ENCODE peak calls at places on chromosomes 2 and 18, in ten cellular contexts. A is A549, O is thyroid gland, X is right lobe of liver, Y is upper lobe of left lung, Z is esophagus squamous epithelium, Q is ovary, H is suprapubic skin, P is sigmoid colon, E is tibial nerve. F is an unnamed sample.

GRCh38 chr2:9946818-9947217 is 4.7 kb upstream of the GRHL1 start:
- DNase-seq in A (no peak), O (no peak), X (no peak), Y (no peak), Z (no peak), Q (no peak), H (no peak), P (no peak), E (no peak), F (no peak)

GRCh38 chr2:43078781-43079755 is 147.3 kb downstream of the ZFP36L2 start:
- DNase-seq in A (no peak), O (no peak), X (no peak), Y (no peak), Z (no peak), Q (no peak), H (no peak), P (no peak), E (no peak), F (no peak)

GRCh38 chr2:26727641-26728561 is 35.4 kb downstream of the KCNK3 start:
- DNase-seq in A (no peak), O (peak; percentile 25), X (no peak), Y (no peak), Z (no peak), Q (peak; percentile 21), H (no peak), P (no peak), E (no peak), F (no peak)

GRCh38 chr18:3603460-3604259 is 153.7 kb downstream of the TGIF1 start:
- DNase-seq in A (peak; percentile 94), O (peak; percentile 41), X (no peak), Y (peak; percentile 62), Z (no peak), Q (no peak), H (no peak), P (peak; percentile 71), E (no peak), F (no peak)

GRCh38 chr2:196230051-196230450 is 58.7 kb upstream of the STK17B start:
- DNase-seq in A (no peak), O (no peak), X (no peak), Y (peak; percentile 69), Z (no peak), Q (no peak), H (no peak), P (no peak), E (no peak), F (no peak)

GRCh38 chr2:28457237-28457636 is 38.6 kb upstream of the PLB1 start:
- DNase-seq in A (no peak), O (no peak), X (no peak), Y (no peak), Z (no peak), Q (no peak), H (no peak), P (peak; percentile 48), E (no peak), F (no peak)

GRCh38 chr2:184611221-184612085 is 13.1 kb downstream of the ZNF804A start:
- DNase-seq in A (no peak), O (no peak), X (no peak), Y (no peak), Z (no peak), Q (no peak), H (no peak), P (no peak), E (no peak), F (no peak)

GRCh38 chr2:102050854-102051391 is 59.2 kb downstream of the IL1R2 start:
- DNase-seq in A (no peak), O (peak; percentile 92), X (no peak), Y (peak; percentile 73), Z (no peak), Q (peak; percentile 89), H (peak; percentile 90), P (peak; percentile 97), E (peak; percentile 79), F (peak; percentile 91)

GRCh38 chr2:150212722-150213171 is 274.7 kb downstream of the RND3 start:
- DNase-seq in A (no peak), O (no peak), X (no peak), Y (no peak), Z (no peak), Q (no peak), H (no peak), P (no peak), E (no peak), F (no peak)

GRCh38 chr2:63665806-63666205 is 77.0 kb downstream of the MDH1 start:
- DNase-seq in A (no peak), O (no peak), X (no peak), Y (no peak), Z (no peak), Q (no peak), H (no peak), P (no peak), E (no peak), F (no peak)

GRCh38 chr2:45459860-45460259 is 151.2 kb downstream of the SRBD1 start:
- DNase-seq in A (no peak), O (peak; percentile 4), X (no peak), Y (no peak), Z (no peak), Q (no peak), H (no peak), P (no peak), E (peak; percentile 12), F (no peak)

DNA sequence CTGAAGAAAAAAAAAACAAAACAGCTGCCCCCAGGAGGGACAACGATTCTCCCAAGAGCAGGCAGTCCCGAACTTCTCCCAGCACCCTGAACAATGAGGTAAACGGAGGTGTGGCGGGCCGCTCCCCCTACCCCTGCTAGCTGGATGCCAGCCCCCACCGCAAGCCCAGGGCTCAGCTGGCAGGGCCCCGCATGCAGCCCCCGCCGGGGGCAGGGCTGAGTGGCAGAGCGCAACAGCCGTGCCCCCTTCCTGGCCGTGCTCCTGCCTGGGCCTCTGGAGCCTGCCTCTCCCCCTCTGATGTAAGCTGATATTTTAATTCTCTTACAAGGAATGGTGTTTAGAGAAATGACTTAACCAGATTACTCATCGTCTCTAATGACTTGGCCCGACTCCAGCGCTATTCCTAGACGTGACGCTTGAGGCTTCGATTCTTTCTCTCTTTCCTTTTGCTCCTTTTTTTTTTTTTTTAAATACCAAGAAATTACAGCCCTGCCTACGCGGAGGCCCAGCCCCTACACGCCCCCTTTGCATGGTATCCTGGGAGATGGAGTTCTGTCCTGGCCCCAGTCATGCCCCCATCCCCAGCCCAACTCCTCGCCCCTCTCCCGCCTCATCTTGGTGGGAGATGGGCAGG is 4.6 kb upstream of the ARID5A start:
- DNase-seq in A (peak; percentile 83), O (peak; percentile 88), X (peak; percentile 59), Y (peak; percentile 96), Z (peak; percentile 66), Q (peak; percentile 97), H (peak; percentile 98), P (peak; percentile 99), E (peak; percentile 97), F (peak; percentile 88)
- TF ChIP-seq POLR2A in A (no peak), O (no peak), X (peak; percentile 33), Y (no peak), Z (no peak), Q (peak; percentile 79), H (no peak), P (no peak), E (peak; percentile 70), F (peak; percentile 72)

DNA sequence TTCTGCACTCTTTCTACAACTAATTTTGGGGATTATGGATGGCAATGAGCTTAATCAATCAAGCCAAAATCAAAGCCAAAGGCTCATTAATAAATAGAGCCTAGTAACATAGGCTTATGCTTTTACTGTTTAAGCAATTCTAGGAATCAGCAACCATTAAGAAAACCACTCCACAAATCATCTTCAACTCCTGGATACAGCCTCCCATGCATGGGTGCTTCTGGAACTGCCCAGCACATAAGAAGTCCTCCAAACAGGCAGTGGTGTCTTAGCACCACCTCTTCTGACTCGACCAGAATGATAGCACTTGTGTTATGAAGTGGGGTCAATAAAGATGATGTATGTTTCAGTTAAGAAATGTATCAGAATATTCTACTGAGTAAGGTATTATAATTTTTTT is 104.4 kb upstream of the SERPINE2 start:
- DNase-seq in A (no peak), O (peak; percentile 18), X (no peak), Y (no peak), Z (no peak), Q (no peak), H (no peak), P (no peak), E (no peak), F (no peak)
- H3K27ac ChIP-seq in A (peak overlapping the region; percentile 61), O (no peak overlapping the region), X (no peak overlapping the region), Y (no peak overlapping the region), Z (no peak overlapping the region), Q (no peak overlapping the region), H (no peak overlapping the region), P (no peak overlapping the region), E (no peak overlapping the region), F (no peak overlapping the region)

GRCh38 chr2:206064077-206064476 is 21.9 kb downstream of the INO80D start:
- DNase-seq in A (no peak), O (no peak), X (no peak), Y (no peak), Z (no peak), Q (no peak), H (no peak), P (no peak), E (no peak), F (no peak)

GRCh38 chr2:206068207-206068606 is 17.8 kb downstream of the INO80D start:
- DNase-seq in A (no peak), O (no peak), X (no peak), Y (no peak), Z (no peak), Q (no peak), H (no peak), P (no peak), E (no peak), F (no peak)

GRCh38 chr2:206063635-206064034 is 22.3 kb downstream of the INO80D start:
- DNase-seq in A (no peak), O (no peak), X (no peak), Y (no peak), Z (no peak), Q (no peak), H (no peak), P (no peak), E (no peak), F (no peak)

DNA sequence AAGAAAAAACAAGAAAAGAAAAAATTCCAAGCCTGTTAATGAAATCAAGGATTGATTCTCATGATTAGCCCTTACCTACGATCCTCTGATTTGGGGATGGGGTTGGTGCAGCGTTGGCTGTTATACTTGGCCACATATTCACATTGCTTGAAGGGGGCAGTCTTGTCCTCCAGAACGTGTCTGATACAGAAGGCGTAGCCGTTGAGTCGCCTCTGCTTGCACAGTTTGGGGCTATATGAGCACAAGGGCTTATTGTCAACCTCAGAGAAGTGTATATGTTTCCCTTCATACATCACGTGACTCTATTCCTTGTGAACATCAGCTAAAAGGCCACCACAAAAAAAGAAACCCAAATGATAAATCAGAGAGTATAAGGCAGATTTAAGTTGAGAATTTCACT is 23.2 kb downstream of the INO80D start:
- DNase-seq in A (no peak), O (no peak), X (no peak), Y (no peak), Z (no peak), Q (no peak), H (no peak), P (no peak), E (no peak), F (no peak)
- TF ChIP-seq CTCF in A (no peak), O (no peak), X (no peak), Y (no peak), Z (no peak), Q (no peak), H (no peak), P (no peak), E (no peak), F (no peak)

DNA sequence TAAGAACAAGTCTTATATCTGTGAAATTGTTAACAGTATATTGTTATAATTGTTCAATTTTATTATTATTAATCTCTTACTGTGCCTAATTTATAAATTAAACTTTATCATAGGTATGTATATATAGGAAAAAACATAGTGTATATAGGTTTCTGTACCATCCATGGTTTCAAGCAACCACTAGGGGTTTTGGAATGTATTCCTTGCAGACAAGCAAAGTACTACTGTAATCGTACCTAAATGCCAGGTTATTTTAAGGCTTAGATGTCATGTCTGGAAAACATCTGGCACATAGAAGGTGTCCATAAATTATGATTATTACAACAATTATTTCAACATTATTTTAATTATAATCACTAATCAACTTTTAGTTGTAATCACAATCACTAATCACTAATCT is 8.4 kb downstream of the ITSN2 start:
- DNase-seq in A (no peak), O (no peak), X (no peak), Y (no peak), Z (no peak), Q (no peak), H (no peak), P (no peak), E (no peak), F (no peak)
- TF ChIP-seq POLR2A in A (no peak), O (no peak), X (no peak), Y (no peak), Z (no peak), Q (no peak), H (no peak), P (no peak), E (no peak), F (no peak)